ENCODE peak calls at places on chromosome 12, in five cellular contexts. U, L, H, M and G are unnamed samples.

GRCh38 chr12:84277986-84278385 is 634.6 kb downstream of the SLC6A15 start:
- DNase-seq in U (no peak), L (no peak), H (no peak), M (no peak), G (no peak)

GRCh38 chr12:112121780-112122565 is 3.4 kb upstream of the TRAFD1 start:
- DNase-seq in U (no peak), L (no peak), H (no peak), M (no peak), G (peak; percentile 30)

GRCh38 chr12:5276327-5276880 is 155.5 kb upstream of the NTF3 start:
- DNase-seq in U (no peak), L (no peak), H (no peak), M (no peak), G (no peak)

GRCh38 chr12:94783862-94784261 is 133.5 kb upstream of the TMCC3 start:
- DNase-seq in U (no peak), L (no peak), H (no peak), M (no peak), G (no peak)

GRCh38 chr12:77493311-77493710 is 337.4 kb upstream of the NAV3 start:
- DNase-seq in U (no peak), L (no peak), H (peak; percentile 2), M (no peak), G (no peak)

GRCh38 chr12:1801285-1801975 is 18.9 kb upstream of the LRTM2 start:
- DNase-seq in U (no peak), L (no peak), H (no peak), M (no peak), G (no peak)

GRCh38 chr12:64701283-64701682 is 57.9 kb downstream of the GNS start:
- DNase-seq in U (no peak), L (no peak), H (no peak), M (no peak), G (no peak)

GRCh38 chr12:57604454-57605307 is at the start of gene DTX3:
- DNase-seq in U (peak; percentile 79), L (no peak), H (peak; percentile 44), M (no peak), G (peak; percentile 37)

GRCh38 chr12:89571481-89572190 is 45.8 kb upstream of the POC1B start:
- DNase-seq in U (no peak), L (no peak), H (no peak), M (no peak), G (peak; percentile 46)

GRCh38 chr12:6699989-6700645 is 498 bp downstream of the PIANP start:
- DNase-seq in U (peak; percentile 85), L (peak; percentile 13), H (peak; percentile 65), M (no peak), G (peak; percentile 49)

GRCh38 chr12:6927379-6927991 is at the start of gene ATN1:
- DNase-seq in U (peak; percentile 84), L (peak; percentile 34), H (peak; percentile 81), M (no peak), G (peak; percentile 92)

GRCh38 chr12:124292385-124292784 is 2.5 kb upstream of the RFLNA start:
- DNase-seq in U (no peak), L (no peak), H (peak; percentile 45), M (no peak), G (no peak)

GRCh38 chr12:21828779-21829178 is 54.3 kb upstream of the KCNJ8 start:
- DNase-seq in U (no peak), L (no peak), H (no peak), M (no peak), G (no peak)

GRCh38 chr12:53239643-53240258 is 7.7 kb upstream of the RARG start:
- DNase-seq in U (no peak), L (no peak), H (no peak), M (no peak), G (no peak)

GRCh38 chr12:76549131-76549530 is 10.4 kb downstream of the OSBPL8 start:
- DNase-seq in U (no peak), L (no peak), H (no peak), M (no peak), G (no peak)

GRCh38 chr12:6688543-6688999 is 604 bp downstream of the ZNF384 start:
- DNase-seq in U (no peak), L (peak; percentile 31), H (no peak), M (no peak), G (peak; percentile 35)

GRCh38 chr12:93176166-93176565 is 201.6 kb upstream of the NUDT4 start:
- DNase-seq in U (no peak), L (no peak), H (no peak), M (no peak), G (no peak)

GRCh38 chr12:130765186-130765659 is 49.1 kb upstream of the RIMBP2 start:
- DNase-seq in U (no peak), L (no peak), H (no peak), M (no peak), G (peak; percentile 14)

GRCh38 chr12:117134059-117134458 is 34.8 kb upstream of the TESC start:
- DNase-seq in U (no peak), L (peak; percentile 28), H (no peak), M (no peak), G (no peak)

GRCh38 chr12:104971276-104971675 is 13.2 kb upstream of the SLC41A2 start:
- DNase-seq in U (no peak), L (no peak), H (no peak), M (no peak), G (no peak)

GRCh38 chr12:20631711-20632110 is 63.4 kb upstream of the SLCO1C1 start:
- DNase-seq in U (no peak), L (no peak), H (no peak), M (no peak), G (no peak)

GRCh38 chr12:124761876-124762275 is 101.8 kb downstream of the SCARB1 start:
- DNase-seq in U (no peak), L (no peak), H (no peak), M (no peak), G (peak; percentile 35)

GRCh38 chr12:27709932-27710591 is 570 bp upstream of the MRPS35 start:
- DNase-seq in U (no peak), L (no peak), H (no peak), M (peak; percentile 56), G (peak; percentile 6)

GRCh38 chr12:28961948-28962384 is 187.1 kb upstream of the FAR2 start:
- DNase-seq in U (no peak), L (no peak), H (no peak), M (no peak), G (no peak)

GRCh38 chr12:64221656-64222010 is 463 bp downstream of the KICS2 start:
- DNase-seq in U (peak; percentile 89), L (no peak), H (peak; percentile 91), M (peak; percentile 90), G (peak; percentile 91)

GRCh38 chr12:108306014-108306501 is 33.1 kb downstream of the CMKLR1 start:
- DNase-seq in U (no peak), L (no peak), H (no peak), M (no peak), G (no peak)

GRCh38 chr12:42482820-42483533 is 106.6 kb downstream of the PRICKLE1 start:
- DNase-seq in U (peak; percentile 87), L (peak; percentile 27), H (peak; percentile 92), M (no peak), G (peak; percentile 79)

GRCh38 chr12:116916122-116916521 is 5.4 kb downstream of the FBXW8 start:
- DNase-seq in U (no peak), L (no peak), H (no peak), M (no peak), G (peak; percentile 32)

GRCh38 chr12:4287325-4288290 is 14.0 kb downstream of the CCND2 start:
- DNase-seq in U (no peak), L (no peak), H (no peak), M (no peak), G (no peak)